ENCODE peak calls at places on chromosome 21, in five cellular contexts. One of them, this sample, is unnamed.

GRCh38 chr21:46110499-46111192 is 12.7 kb downstream of the COL6A2 start:
- DNase-seq in NB4: no peak
- DNase-seq in K562: peak
- DNase-seq in HepG2: no peak
- DNase-seq in A549: no peak
- DNase-seq in this sample: no peak

GRCh38 chr21:9750341-9751086 is 770.9 kb upstream of the TPTE start:
- DNase-seq in HepG2: no peak
- DNase-seq in A549: no peak
- DNase-seq in NB4: no peak
- DNase-seq in K562: no peak
- DNase-seq in this sample: no peak

GRCh38 chr21:37762606-37763005 is 153.7 kb downstream of the KCNJ6 start:
- DNase-seq in NB4: no peak
- DNase-seq in HepG2: no peak
- DNase-seq in A549: no peak
- DNase-seq in K562: no peak
- DNase-seq in this sample: no peak

GRCh38 chr21:34204481-34205439 is 131.4 kb downstream of the MRPS6 start:
- DNase-seq in K562: no peak
- DNase-seq in A549: no peak
- DNase-seq in NB4: no peak
- DNase-seq in HepG2: no peak
- DNase-seq in this sample: no peak

GRCh38 chr21:40386301-40386911 is 460.6 kb downstream of the DSCAM start:
- DNase-seq in NB4: peak
- DNase-seq in A549: peak
- DNase-seq in HepG2: no peak
- DNase-seq in K562: peak
- DNase-seq in this sample: no peak

GRCh38 chr21:39099859-39100258 is 83.4 kb downstream of the PSMG1 start:
- DNase-seq in NB4: no peak
- DNase-seq in HepG2: no peak
- DNase-seq in A549: no peak
- DNase-seq in K562: no peak
- DNase-seq in this sample: no peak

GRCh38 chr21:38434913-38435533 is 63.3 kb downstream of the ERG start:
- DNase-seq in K562: no peak
- DNase-seq in HepG2: no peak
- DNase-seq in NB4: no peak
- DNase-seq in A549: peak
- DNase-seq in this sample: peak

GRCh38 chr21:21737186-21737585 is 739.0 kb downstream of the NCAM2 start:
- DNase-seq in A549: no peak
- DNase-seq in K562: no peak
- DNase-seq in HepG2: no peak
- DNase-seq in NB4: no peak
- DNase-seq in this sample: no peak

GRCh38 chr21:25772680-25773079 is 37.9 kb downstream of the GABPA start:
- DNase-seq in HepG2: no peak
- DNase-seq in K562: no peak
- DNase-seq in A549: no peak
- DNase-seq in NB4: peak
- DNase-seq in this sample: peak

GRCh38 chr21:40837456-40837855 is 9.5 kb downstream of the DSCAM start:
- DNase-seq in A549: no peak
- DNase-seq in NB4: no peak
- DNase-seq in HepG2: no peak
- DNase-seq in K562: no peak
- DNase-seq in this sample: no peak

GRCh38 chr21:43372663-43373386 is 54.1 kb downstream of the SIK1 start:
- DNase-seq in HepG2: no peak
- DNase-seq in K562: no peak
- DNase-seq in A549: no peak
- DNase-seq in NB4: no peak
- DNase-seq in this sample: no peak

GRCh38 chr21:43865471-43866181 is 603 bp downstream of the AGPAT3 start:
- DNase-seq in A549: peak
- DNase-seq in K562: peak
- DNase-seq in HepG2: no peak
- DNase-seq in NB4: peak
- DNase-seq in this sample: no peak

GRCh38 chr21:44925027-44925755 is 4.5 kb upstream of the ITGB2 start:
- DNase-seq in NB4: peak
- DNase-seq in K562: no peak
- DNase-seq in HepG2: no peak
- DNase-seq in A549: no peak
- DNase-seq in this sample: no peak
- H3K4me3 ChIP-seq in NB4: no peak
- H3K4me3 ChIP-seq in K562: no peak
- H3K4me3 ChIP-seq in HepG2: no peak
- H3K4me3 ChIP-seq in A549: no peak
- H3K4me3 ChIP-seq in this sample: no peak

GRCh38 chr21:36534656-36535055 is 54.7 kb upstream of the CLDN14 start:
- DNase-seq in HepG2: no peak
- DNase-seq in K562: no peak
- DNase-seq in NB4: no peak
- DNase-seq in A549: no peak
- DNase-seq in this sample: no peak

GRCh38 chr21:36532769-36533467 is 53.0 kb upstream of the CLDN14 start:
- DNase-seq in K562: no peak
- DNase-seq in NB4: no peak
- DNase-seq in A549: no peak
- DNase-seq in HepG2: no peak
- DNase-seq in this sample: no peak

GRCh38 chr21:36538761-36539160 is 58.8 kb upstream of the CLDN14 start:
- DNase-seq in A549: no peak
- DNase-seq in HepG2: no peak
- DNase-seq in K562: no peak
- DNase-seq in NB4: no peak
- DNase-seq in this sample: no peak

GRCh38 chr21:36533468-36533848 is 53.5 kb upstream of the CLDN14 start:
- DNase-seq in A549: no peak
- DNase-seq in HepG2: no peak
- DNase-seq in K562: no peak
- DNase-seq in NB4: no peak
- DNase-seq in this sample: no peak

GRCh38 chr21:36535618-36536241 is 55.8 kb upstream of the CLDN14 start:
- DNase-seq in K562: no peak
- DNase-seq in HepG2: no peak
- DNase-seq in NB4: no peak
- DNase-seq in A549: no peak
- DNase-seq in this sample: no peak
- TF ChIP-seq MYC in K562: no peak
- TF ChIP-seq MYC in HepG2: no peak
- TF ChIP-seq MYC in NB4: no peak
- TF ChIP-seq MYC in A549: no peak
- TF ChIP-seq MYC in this sample: no peak

GRCh38 chr21:30979054-30979453 is 59.2 kb downstream of the KRTAP19-8 start:
- DNase-seq in NB4: no peak
- DNase-seq in K562: no peak
- DNase-seq in HepG2: no peak
- DNase-seq in A549: no peak
- DNase-seq in this sample: no peak
- H3K4me3 ChIP-seq in NB4: no peak
- H3K4me3 ChIP-seq in K562: no peak
- H3K4me3 ChIP-seq in HepG2: no peak
- H3K4me3 ChIP-seq in A549: no peak
- H3K4me3 ChIP-seq in this sample: no peak

GRCh38 chr21:7917729-7918128 is 2603.7 kb upstream of the TPTE start:
- DNase-seq in K562: no peak
- DNase-seq in NB4: peak
- DNase-seq in A549: no peak
- DNase-seq in HepG2: no peak
- DNase-seq in this sample: peak
- TF ChIP-seq MYC in K562: no peak
- TF ChIP-seq MYC in NB4: no peak
- TF ChIP-seq MYC in A549: no peak
- TF ChIP-seq MYC in HepG2: no peak
- TF ChIP-seq MYC in this sample: no peak

DNA sequence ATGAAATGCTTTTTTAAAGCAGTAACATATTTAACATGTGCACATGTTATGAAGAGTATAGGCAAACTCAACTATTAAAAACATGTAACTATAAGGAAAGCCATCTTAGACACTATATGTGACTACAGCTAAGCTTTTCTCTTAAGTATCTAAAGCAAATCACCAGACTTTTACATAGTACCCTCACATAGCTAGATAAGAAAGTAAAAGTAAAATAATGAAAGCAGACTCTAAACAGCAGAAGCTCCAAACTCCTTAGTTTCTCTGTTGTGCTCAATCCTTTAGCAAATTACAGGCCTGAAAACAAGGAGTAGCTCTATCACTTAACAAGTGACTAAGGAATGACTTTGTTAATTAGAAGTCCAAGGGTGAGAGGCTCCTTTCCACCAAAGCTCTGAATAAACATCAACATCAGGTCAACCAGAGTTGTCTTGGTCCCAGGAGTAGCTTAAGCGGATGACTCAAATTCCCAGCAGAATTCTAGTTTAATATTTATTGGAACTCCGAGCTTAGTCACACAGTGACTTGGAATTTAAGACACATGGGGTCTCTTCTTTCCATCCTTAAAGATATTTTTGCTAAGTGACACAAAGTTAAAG is 6.0 kb downstream of the NRIP1 start:
- DNase-seq in A549: peak
- DNase-seq in HepG2: no peak
- DNase-seq in K562: peak
- DNase-seq in NB4: no peak
- DNase-seq in this sample: peak
- H3K4me3 ChIP-seq in A549: peak
- H3K4me3 ChIP-seq in HepG2: peak
- H3K4me3 ChIP-seq in K562: no peak
- H3K4me3 ChIP-seq in NB4: no peak
- H3K4me3 ChIP-seq in this sample: no peak

GRCh38 chr21:42315296-42315891 is at the start of gene TFF3:
- DNase-seq in K562: no peak
- DNase-seq in A549: no peak
- DNase-seq in HepG2: peak
- DNase-seq in NB4: no peak
- DNase-seq in this sample: no peak
- TF ChIP-seq MYC in K562: no peak
- TF ChIP-seq MYC in A549: no peak
- TF ChIP-seq MYC in HepG2: no peak
- TF ChIP-seq MYC in NB4: no peak
- TF ChIP-seq MYC in this sample: no peak

GRCh38 chr21:42350899-42351543 is at the start of gene TFF2:
- DNase-seq in NB4: no peak
- DNase-seq in K562: no peak
- DNase-seq in A549: no peak
- DNase-seq in HepG2: no peak
- DNase-seq in this sample: no peak
- H3K4me3 ChIP-seq in NB4: no peak
- H3K4me3 ChIP-seq in K562: no peak
- H3K4me3 ChIP-seq in A549: no peak
- H3K4me3 ChIP-seq in HepG2: no peak
- H3K4me3 ChIP-seq in this sample: no peak

DNA sequence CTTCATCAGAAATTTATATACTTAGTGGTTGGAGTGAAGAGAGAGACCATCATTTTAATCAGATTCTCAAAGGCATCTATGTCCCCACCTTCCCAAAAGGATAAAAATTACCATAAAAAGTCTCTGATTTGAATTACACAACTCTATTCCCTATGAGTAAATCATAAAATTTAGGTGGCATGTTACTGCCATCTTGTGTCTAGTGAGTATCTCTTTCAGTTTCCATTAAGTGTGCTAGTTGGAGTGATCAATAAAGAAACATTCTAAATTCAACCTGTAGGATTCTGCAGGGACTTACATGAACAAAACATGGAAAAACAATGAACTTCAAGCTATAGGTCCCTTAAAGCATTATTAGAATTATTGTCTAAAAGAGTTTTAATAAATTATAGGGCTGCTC is 655.4 kb downstream of the LTN1 start:
- DNase-seq in NB4: peak
- DNase-seq in K562: no peak
- DNase-seq in A549: no peak
- DNase-seq in HepG2: peak
- DNase-seq in this sample: peak
- TF ChIP-seq MYC in NB4: no peak
- TF ChIP-seq MYC in K562: no peak
- TF ChIP-seq MYC in A549: no peak
- TF ChIP-seq MYC in HepG2: no peak
- TF ChIP-seq MYC in this sample: no peak

GRCh38 chr21:26965091-26965566 is 1.8 kb downstream of the ADAMTS5 start:
- DNase-seq in NB4: no peak
- DNase-seq in A549: no peak
- DNase-seq in K562: no peak
- DNase-seq in HepG2: no peak
- DNase-seq in this sample: no peak
- H3K4me3 ChIP-seq in NB4: no peak
- H3K4me3 ChIP-seq in A549: no peak
- H3K4me3 ChIP-seq in K562: no peak
- H3K4me3 ChIP-seq in HepG2: no peak
- H3K4me3 ChIP-seq in this sample: no peak